ENCODE peak calls at places on chromosomes 6 and 20, in seven cellular contexts. Z is breast epithelium, K is GM12878, Q is HCT116, G is K562, X is prostate gland, D is HepG2. W is an unnamed sample.

GRCh38 chr20:44614525-44614924 is 32.1 kb downstream of the PKIG start:
- DNase-seq in Z (no peak), K (no peak), Q (no peak), G (no peak), X (no peak), D (no peak), W (peak; percentile 66)

GRCh38 chr20:62771396-62772102 is 24.7 kb upstream of the MRGBP start:
- DNase-seq in Z (no peak), K (no peak), Q (no peak), G (no peak), X (no peak), D (no peak), W (peak; percentile 64)

GRCh38 chr6:152305672-152306071 is 331.5 kb downstream of the SYNE1 start:
- DNase-seq in Z (no peak), K (no peak), Q (no peak), G (no peak), X (no peak), D (peak; percentile 54), W (no peak)

GRCh38 chr20:8933391-8933807 is 135.5 kb upstream of the PLCB4 start:
- DNase-seq in Z (no peak), K (no peak), Q (no peak), G (no peak), X (no peak), D (no peak), W (no peak)

GRCh38 chr20:53097371-53097770 is 125.2 kb downstream of the TSHZ2 start:
- DNase-seq in Z (no peak), K (no peak), Q (no peak), G (no peak), X (no peak), D (no peak), W (no peak)

GRCh38 chr6:163457637-163458561 is 43.4 kb downstream of the QKI start:
- DNase-seq in Z (no peak), K (no peak), Q (no peak), G (no peak), X (no peak), D (peak; percentile 23), W (no peak)

GRCh38 chr6:134310206-134310605 is 7.7 kb downstream of the SGK1 start:
- DNase-seq in Z (no peak), K (no peak), Q (no peak), G (no peak), X (no peak), D (no peak), W (no peak)

GRCh38 chr6:138410972-138411667 is 7.1 kb downstream of the HEBP2 start:
- DNase-seq in Z (no peak), K (no peak), Q (peak; percentile 16), G (no peak), X (no peak), D (no peak), W (no peak)

GRCh38 chr6:31125586-31126363 is 5.5 kb upstream of the CDSN start:
- DNase-seq in Z (no peak), K (no peak), Q (no peak), G (no peak), X (no peak), D (no peak), W (no peak)

GRCh38 chr20:44219287-44219686 is 8.7 kb upstream of the OSER1 start:
- DNase-seq in Z (no peak), K (no peak), Q (no peak), G (no peak), X (no peak), D (no peak), W (no peak)

GRCh38 chr6:127458817-127459216 is 372 bp downstream of the KIAA0408 start:
- DNase-seq in Z (no peak), K (no peak), Q (no peak), G (no peak), X (no peak), D (peak; percentile 35), W (no peak)

GRCh38 chr20:34426026-34426425 is 63.0 kb downstream of the ITCH start:
- DNase-seq in Z (no peak), K (no peak), Q (no peak), G (no peak), X (no peak), D (no peak), W (no peak)

GRCh38 chr20:50969912-50970311 is 11.3 kb downstream of the MOCS3 start:
- DNase-seq in Z (peak; percentile 10), K (no peak), Q (no peak), G (no peak), X (no peak), D (no peak), W (no peak)

GRCh38 chr6:72328775-72329174 is 293.1 kb upstream of the KCNQ5 start:
- DNase-seq in Z (no peak), K (no peak), Q (no peak), G (no peak), X (no peak), D (no peak), W (no peak)

GRCh38 chr6:43014434-43014909 is 423 bp downstream of the KLHDC3 start:
- DNase-seq in Z (no peak), K (no peak), Q (no peak), G (no peak), X (no peak), D (no peak), W (no peak)

GRCh38 chr20:48716086-48716485 is 111.7 kb downstream of the PREX1 start:
- DNase-seq in Z (no peak), K (no peak), Q (no peak), G (no peak), X (no peak), D (no peak), W (peak; percentile 89)

GRCh38 chr6:107550241-107550840 is 60.4 kb downstream of the SOBP start:
- DNase-seq in Z (no peak), K (peak; percentile 7), Q (no peak), G (no peak), X (no peak), D (no peak), W (no peak)

GRCh38 chr6:13243033-13243432 is 85.3 kb downstream of the TBC1D7 start:
- DNase-seq in Z (no peak), K (no peak), Q (no peak), G (no peak), X (no peak), D (no peak), W (no peak)

GRCh38 chr20:24289737-24290481 is 179.5 kb upstream of the SYNDIG1 start:
- DNase-seq in Z (no peak), K (no peak), Q (no peak), G (no peak), X (no peak), D (no peak), W (no peak)

GRCh38 chr20:6886065-6886729 is 118.7 kb downstream of the BMP2 start:
- DNase-seq in Z (no peak), K (no peak), Q (no peak), G (no peak), X (no peak), D (no peak), W (no peak)

GRCh38 chr20:63387917-63388316 is 26.8 kb upstream of the CHRNA4 start:
- DNase-seq in Z (no peak), K (no peak), Q (no peak), G (no peak), X (no peak), D (no peak), W (no peak)

GRCh38 chr20:45087115-45087785 is 13.7 kb downstream of the KCNS1 start:
- DNase-seq in Z (no peak), K (no peak), Q (no peak), G (no peak), X (no peak), D (no peak), W (no peak)

GRCh38 chr20:63898882-63899558 is 4.1 kb downstream of the DNAJC5 start:
- DNase-seq in Z (no peak), K (no peak), Q (no peak), G (no peak), X (no peak), D (no peak), W (peak; percentile 81)

GRCh38 chr6:125947581-125947980 is 9.0 kb upstream of the HINT3 start:
- DNase-seq in Z (no peak), K (no peak), Q (no peak), G (no peak), X (no peak), D (no peak), W (no peak)

GRCh38 chr6:7193122-7193521 is 85.4 kb downstream of the RREB1 start:
- DNase-seq in Z (no peak), K (no peak), Q (no peak), G (no peak), X (no peak), D (no peak), W (no peak)

GRCh38 chr6:109381747-109382575 is at the start of gene CD164:
- DNase-seq in Z (peak; percentile 94), K (peak; percentile 83), Q (peak; percentile 87), G (peak; percentile 92), X (peak; percentile 92), D (peak; percentile 87), W (peak; percentile 98)
- TF ChIP-seq POLR2A in Z (peak; percentile 95), K (peak; percentile 98), Q (peak; percentile 74), G (peak; percentile 97), X (peak; percentile 93), D (peak; percentile 97), W (peak; percentile 87)

DNA sequence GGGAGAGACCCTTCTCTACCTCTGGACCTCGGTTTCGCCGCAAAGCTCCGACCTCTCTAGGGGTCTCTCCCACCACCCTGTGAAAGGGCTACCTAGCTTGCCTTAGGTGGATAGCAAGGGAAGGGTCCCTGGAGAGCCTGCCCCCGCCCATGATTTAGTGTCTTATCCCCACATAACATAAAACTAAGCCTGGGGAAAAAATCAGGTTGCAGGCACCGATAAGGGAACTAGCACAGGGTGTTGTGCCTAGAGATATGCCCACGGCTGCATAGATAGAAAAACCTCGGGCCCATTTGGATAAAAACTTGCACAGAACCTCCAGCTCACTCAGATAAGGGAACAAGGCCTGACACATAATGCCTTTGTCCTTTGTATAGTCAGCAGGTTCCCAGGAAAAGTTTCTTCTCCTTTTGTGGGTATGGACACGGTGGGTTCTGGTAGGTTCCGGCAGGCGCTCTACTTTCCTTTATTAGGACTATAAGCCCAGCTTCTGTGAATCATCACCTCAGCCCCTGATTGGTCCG is 846 bp downstream of the ZSCAN31 start:
- DNase-seq in Z (no peak), K (no peak), Q (no peak), G (peak; percentile 85), X (no peak), D (no peak), W (peak; percentile 77)
- H3K4me1 ChIP-seq in Z (no peaks in the 10 kb centered on the region), K (peaks cover 14% of the 10 kb centered on the region), Q (peaks cover 19% of the 10 kb centered on the region), G (peaks cover 43% of the 10 kb centered on the region), X (no peaks in the 10 kb centered on the region), D (peaks cover 25% of the 10 kb centered on the region), W (peaks cover 28% of the 10 kb centered on the region)

GRCh38 chr6:54130179-54130578 is 18.9 kb downstream of the MLIP start:
- DNase-seq in Z (no peak), K (no peak), Q (no peak), G (no peak), X (no peak), D (no peak), W (no peak)

GRCh38 chr6:54125493-54125892 is 14.2 kb downstream of the MLIP start:
- DNase-seq in Z (no peak), K (no peak), Q (no peak), G (no peak), X (no peak), D (no peak), W (no peak)
- TF ChIP-seq POLR2AphosphoS5 in Z (no peak), K (no peak), Q (no peak), G (no peak), X (no peak), D (no peak), W (no peak)

DNA sequence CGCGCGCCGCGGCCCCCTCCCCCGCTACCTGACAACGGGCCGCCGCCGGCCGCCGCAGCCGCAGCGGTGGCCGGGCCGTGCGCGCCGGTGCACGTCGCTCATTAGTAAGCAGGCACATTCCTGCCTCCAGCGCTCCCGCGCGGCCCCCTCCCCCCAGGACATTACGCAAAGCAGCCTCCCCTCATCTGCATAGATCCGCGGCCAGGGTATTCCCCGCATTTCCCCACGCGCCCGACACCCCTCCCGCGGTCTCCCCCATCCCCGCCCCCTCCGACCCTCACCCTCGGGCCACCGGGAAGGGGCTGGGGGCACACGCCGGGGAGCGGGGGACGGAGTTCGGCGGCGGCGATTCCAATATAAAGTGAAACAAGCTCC is at the start of gene HIVEP2:
- DNase-seq in Z (peak; percentile 82), K (no peak), Q (no peak), G (peak; percentile 66), X (peak; percentile 95), D (peak; percentile 78), W (peak; percentile 94)
- TF ChIP-seq POLR2A in Z (no peak), K (peak; percentile 53), Q (no peak), G (no peak), X (peak; percentile 16), D (no peak), W (peak; percentile 48)